ENCODE peak calls at places on chromosomes 13 and 19, in five cellular contexts. One of them, this sample, is unnamed.

GRCh38 chr13:31773538-31773937 is 34.2 kb downstream of the RXFP2 start:
- DNase-seq in neural progenitor cell: no peak
- DNase-seq in hepatocyte: no peak
- DNase-seq in GM23338: no peak
- DNase-seq in HCT116: no peak
- DNase-seq in this sample: no peak

GRCh38 chr13:76829572-76830327 is 56.5 kb downstream of the KCTD12 start:
- DNase-seq in neural progenitor cell: no peak
- DNase-seq in hepatocyte: no peak
- DNase-seq in GM23338: no peak
- DNase-seq in HCT116: no peak
- DNase-seq in this sample: no peak

GRCh38 chr19:14954071-14954655 is 12.9 kb downstream of the OR7C2 start:
- DNase-seq in neural progenitor cell: no peak
- DNase-seq in hepatocyte: no peak
- DNase-seq in GM23338: peak
- DNase-seq in HCT116: no peak
- DNase-seq in this sample: no peak

GRCh38 chr19:48556163-48556562 is 4.2 kb downstream of the SULT2B1 start:
- DNase-seq in neural progenitor cell: peak
- DNase-seq in hepatocyte: peak
- DNase-seq in GM23338: peak
- DNase-seq in HCT116: no peak
- DNase-seq in this sample: peak

GRCh38 chr19:31118926-31119325 is 230.3 kb downstream of the TSHZ3 start:
- DNase-seq in neural progenitor cell: no peak
- DNase-seq in hepatocyte: no peak
- DNase-seq in GM23338: no peak
- DNase-seq in HCT116: no peak
- DNase-seq in this sample: no peak

GRCh38 chr19:1860133-1860775 is 3.1 kb downstream of the KLF16 start:
- DNase-seq in neural progenitor cell: peak
- DNase-seq in hepatocyte: peak
- DNase-seq in GM23338: peak
- DNase-seq in HCT116: no peak
- DNase-seq in this sample: no peak

GRCh38 chr19:49875801-49876421 is 1.2 kb downstream of the AKT1S1 start:
- DNase-seq in neural progenitor cell: peak
- DNase-seq in hepatocyte: peak
- DNase-seq in GM23338: peak
- DNase-seq in HCT116: no peak
- DNase-seq in this sample: peak

GRCh38 chr19:23779645-23780044 is 21.0 kb upstream of the ZNF681 start:
- DNase-seq in neural progenitor cell: no peak
- DNase-seq in hepatocyte: no peak
- DNase-seq in GM23338: no peak
- DNase-seq in HCT116: no peak
- DNase-seq in this sample: no peak

GRCh38 chr13:44141213-44141724 is 232.4 kb upstream of the SERP2 start:
- DNase-seq in neural progenitor cell: peak
- DNase-seq in hepatocyte: no peak
- DNase-seq in GM23338: peak
- DNase-seq in HCT116: no peak
- DNase-seq in this sample: no peak

GRCh38 chr19:8148410-8149231 is 771 bp downstream of the FBN3 start:
- DNase-seq in neural progenitor cell: peak
- DNase-seq in hepatocyte: peak
- DNase-seq in GM23338: peak
- DNase-seq in HCT116: peak
- DNase-seq in this sample: peak
- TF ChIP-seq EZH2 in neural progenitor cell: no peak
- TF ChIP-seq EZH2 in hepatocyte: no peak
- TF ChIP-seq EZH2 in GM23338: no peak
- TF ChIP-seq EZH2 in HCT116: no peak
- TF ChIP-seq EZH2 in this sample: no peak

DNA sequence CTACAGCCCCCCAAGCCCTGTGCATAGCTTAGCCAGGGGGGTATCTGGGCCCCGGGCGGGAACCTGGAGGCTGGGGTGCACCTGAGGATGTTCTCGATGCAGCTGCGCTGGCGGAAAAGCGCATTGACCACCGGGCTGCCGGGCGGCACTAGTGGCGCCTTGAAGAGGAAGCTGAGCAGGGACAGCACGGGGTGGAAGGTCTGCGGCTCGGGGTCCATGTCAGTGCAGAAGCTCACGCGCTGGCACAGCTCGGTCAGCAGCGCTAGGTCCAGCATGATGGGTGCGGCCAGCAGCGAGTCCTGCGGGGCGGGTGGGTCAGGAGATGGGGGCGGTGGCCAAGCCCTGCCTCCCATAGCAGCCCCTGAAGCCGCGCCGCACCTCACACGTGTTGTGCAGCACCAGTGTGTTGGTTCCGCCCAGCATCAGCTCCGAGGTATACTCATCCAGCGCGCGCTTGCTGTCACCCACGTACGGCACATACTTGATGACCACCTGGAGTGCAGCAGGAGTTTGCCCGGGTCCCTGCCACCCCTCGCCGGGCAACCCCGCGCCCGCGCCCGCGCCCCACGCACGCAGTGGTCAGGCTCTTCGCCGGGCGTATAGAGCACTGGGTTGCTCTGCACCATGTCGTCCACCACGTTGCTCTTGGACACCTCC is 2.6 kb downstream of the ISYNA1 start:
- DNase-seq in neural progenitor cell: no peak
- DNase-seq in hepatocyte: no peak
- DNase-seq in GM23338: no peak
- DNase-seq in HCT116: no peak
- DNase-seq in this sample: no peak
- TF ChIP-seq EZH2phosphoT487 in neural progenitor cell: no peak
- TF ChIP-seq EZH2phosphoT487 in hepatocyte: no peak
- TF ChIP-seq EZH2phosphoT487 in GM23338: no peak
- TF ChIP-seq EZH2phosphoT487 in HCT116: no peak
- TF ChIP-seq EZH2phosphoT487 in this sample: no peak

DNA sequence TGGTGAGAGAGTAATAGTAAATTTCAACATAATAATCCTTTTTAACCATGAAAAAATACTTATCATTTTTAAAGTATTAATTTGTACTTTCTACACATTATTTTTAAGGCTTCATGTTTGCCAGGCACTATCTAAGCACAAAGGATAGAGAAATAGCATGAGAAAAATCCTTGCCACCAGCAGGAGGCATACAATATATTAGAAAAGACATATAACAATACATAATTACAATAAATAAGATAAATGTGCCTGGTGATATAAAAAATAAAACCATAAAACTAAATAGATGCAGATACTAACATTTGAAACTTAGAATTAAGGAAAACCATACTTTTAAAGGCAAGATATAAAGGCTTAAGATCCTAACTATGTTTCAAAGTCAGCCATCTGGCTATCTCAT is 1256.4 kb downstream of the DIAPH3 start:
- DNase-seq in neural progenitor cell: no peak
- DNase-seq in hepatocyte: no peak
- DNase-seq in GM23338: no peak
- DNase-seq in HCT116: no peak
- DNase-seq in this sample: no peak
- TF ChIP-seq CTCF in neural progenitor cell: peak
- TF ChIP-seq CTCF in hepatocyte: no peak
- TF ChIP-seq CTCF in GM23338: no peak
- TF ChIP-seq CTCF in HCT116: no peak
- TF ChIP-seq CTCF in this sample: no peak

DNA sequence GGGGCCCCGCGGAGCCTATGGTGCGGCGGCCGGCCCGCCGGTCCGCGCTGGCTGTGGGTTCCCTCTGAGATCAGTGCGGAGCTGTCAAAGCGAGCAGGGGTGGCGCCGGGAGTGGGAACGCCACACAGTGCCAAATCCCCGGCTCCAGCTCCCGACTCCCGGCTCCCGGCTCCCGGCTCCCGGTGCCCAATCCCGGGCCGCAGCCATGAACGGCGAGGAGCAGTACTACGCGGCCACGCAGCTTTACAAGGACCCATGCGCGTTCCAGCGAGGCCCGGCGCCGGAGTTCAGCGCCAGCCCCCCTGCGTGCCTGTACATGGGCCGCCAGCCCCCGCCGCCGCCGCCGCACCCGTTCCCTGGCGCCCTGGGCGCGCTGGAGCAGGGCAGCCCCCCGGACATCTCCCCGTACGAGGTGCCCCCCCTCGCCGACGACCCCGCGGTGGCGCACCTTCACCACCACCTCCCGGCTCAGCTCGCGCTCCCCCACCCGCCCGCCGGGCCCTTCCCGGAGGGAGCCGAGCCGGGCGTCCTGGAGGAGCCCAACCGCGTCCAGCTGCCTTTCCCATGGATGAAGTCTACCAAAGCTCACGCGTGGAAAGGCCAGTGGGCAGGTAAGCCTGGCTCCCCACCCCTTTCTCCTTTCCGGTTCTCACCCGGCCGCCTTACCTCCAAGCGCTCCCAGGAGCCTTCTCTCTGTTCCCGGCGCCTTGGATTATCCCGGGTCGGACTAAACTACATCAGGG is at the start of gene PDX1:
- DNase-seq in neural progenitor cell: peak
- DNase-seq in hepatocyte: peak
- DNase-seq in GM23338: peak
- DNase-seq in HCT116: no peak
- DNase-seq in this sample: peak
- TF ChIP-seq EZH2 in neural progenitor cell: peak
- TF ChIP-seq EZH2 in hepatocyte: peak
- TF ChIP-seq EZH2 in GM23338: no peak
- TF ChIP-seq EZH2 in HCT116: no peak
- TF ChIP-seq EZH2 in this sample: no peak

GRCh38 chr13:113853518-113854237 is 10.2 kb downstream of the GAS6 start:
- DNase-seq in neural progenitor cell: no peak
- DNase-seq in hepatocyte: no peak
- DNase-seq in GM23338: no peak
- DNase-seq in HCT116: no peak
- DNase-seq in this sample: no peak

GRCh38 chr13:113852536-113853517 is 11.0 kb downstream of the GAS6 start:
- DNase-seq in neural progenitor cell: no peak
- DNase-seq in hepatocyte: no peak
- DNase-seq in GM23338: no peak
- DNase-seq in HCT116: no peak
- DNase-seq in this sample: no peak

GRCh38 chr13:113850722-113851479 is 13.0 kb downstream of the GAS6 start:
- DNase-seq in neural progenitor cell: no peak
- DNase-seq in hepatocyte: no peak
- DNase-seq in GM23338: no peak
- DNase-seq in HCT116: no peak
- DNase-seq in this sample: no peak

GRCh38 chr13:113851480-113851803 is 12.4 kb downstream of the GAS6 start:
- DNase-seq in neural progenitor cell: no peak
- DNase-seq in hepatocyte: no peak
- DNase-seq in GM23338: no peak
- DNase-seq in HCT116: no peak
- DNase-seq in this sample: no peak

DNA sequence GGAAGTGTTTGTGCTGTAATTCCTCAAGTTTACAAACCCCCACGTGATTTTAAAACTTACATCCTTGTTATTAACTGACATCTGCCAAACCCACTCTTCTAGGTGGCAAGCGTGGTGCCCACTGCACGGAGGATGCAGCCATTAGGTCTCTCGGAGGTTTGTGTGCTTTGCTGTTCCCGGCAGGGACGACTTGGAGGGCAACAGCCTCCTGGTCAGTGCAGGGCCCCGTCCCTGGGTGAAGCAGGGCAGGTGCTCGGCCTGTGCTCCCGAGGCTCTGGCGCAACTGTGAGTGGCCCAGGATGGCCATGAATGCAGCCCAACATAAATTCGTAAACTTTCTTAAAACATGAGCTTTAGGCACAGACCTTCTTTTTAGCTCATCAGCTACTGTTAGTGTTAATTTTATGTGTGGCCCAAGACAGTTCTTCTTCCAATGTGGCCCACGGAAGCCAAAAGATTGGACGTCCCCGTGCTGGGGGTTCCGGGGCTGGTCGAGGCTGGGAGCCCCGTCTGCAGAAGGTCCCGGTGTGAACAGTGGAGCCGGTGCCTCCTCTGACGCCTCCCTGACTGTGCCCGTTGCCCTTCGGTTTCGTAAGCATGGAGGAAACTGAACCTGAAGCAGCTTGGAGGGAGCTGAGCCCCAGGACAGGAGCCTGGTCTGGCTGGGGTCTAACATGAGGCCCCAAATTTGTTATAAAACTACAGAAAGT is 11.9 kb downstream of the GAS6 start:
- DNase-seq in neural progenitor cell: no peak
- DNase-seq in hepatocyte: no peak
- DNase-seq in GM23338: no peak
- DNase-seq in HCT116: no peak
- DNase-seq in this sample: no peak
- TF ChIP-seq EZH2phosphoT487 in neural progenitor cell: no peak
- TF ChIP-seq EZH2phosphoT487 in hepatocyte: no peak
- TF ChIP-seq EZH2phosphoT487 in GM23338: no peak
- TF ChIP-seq EZH2phosphoT487 in HCT116: no peak
- TF ChIP-seq EZH2phosphoT487 in this sample: no peak

DNA sequence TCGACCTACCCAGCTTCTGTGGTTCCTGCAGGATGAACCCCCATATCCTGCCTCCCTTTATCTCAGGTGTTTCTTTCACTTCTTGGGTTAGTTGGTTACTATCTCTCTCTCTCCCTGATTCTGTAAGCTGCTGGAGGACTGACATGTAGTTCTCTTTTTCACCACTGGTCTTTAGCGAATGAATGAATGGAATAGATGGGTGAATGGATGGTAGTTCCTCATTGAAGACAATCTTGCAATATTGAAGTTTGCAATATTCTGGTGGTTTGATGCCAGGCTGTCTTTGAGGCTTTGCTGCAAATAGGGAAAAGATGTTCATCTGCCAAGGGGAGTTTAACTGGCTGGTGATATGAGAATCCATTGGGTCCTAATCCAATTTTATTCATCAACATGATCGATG is 120.2 kb downstream of the UBL3 start:
- DNase-seq in neural progenitor cell: no peak
- DNase-seq in hepatocyte: no peak
- DNase-seq in GM23338: peak
- DNase-seq in HCT116: no peak
- DNase-seq in this sample: peak
- TF ChIP-seq CTCF in neural progenitor cell: no peak
- TF ChIP-seq CTCF in hepatocyte: no peak
- TF ChIP-seq CTCF in GM23338: no peak
- TF ChIP-seq CTCF in HCT116: no peak
- TF ChIP-seq CTCF in this sample: peak

GRCh38 chr19:47028372-47028672 is 8.7 kb downstream of the NPAS1 start:
- DNase-seq in neural progenitor cell: peak
- DNase-seq in hepatocyte: no peak
- DNase-seq in GM23338: peak
- DNase-seq in HCT116: no peak
- DNase-seq in this sample: no peak
- TF ChIP-seq EZH2 in neural progenitor cell: no peak
- TF ChIP-seq EZH2 in hepatocyte: no peak
- TF ChIP-seq EZH2 in GM23338: no peak
- TF ChIP-seq EZH2 in HCT116: no peak
- TF ChIP-seq EZH2 in this sample: no peak

GRCh38 chr13:50129065-50129922 is 114.0 kb downstream of the KCNRG start:
- DNase-seq in neural progenitor cell: peak
- DNase-seq in hepatocyte: no peak
- DNase-seq in GM23338: peak
- DNase-seq in HCT116: no peak
- DNase-seq in this sample: no peak
- TF ChIP-seq EZH2phosphoT487 in neural progenitor cell: no peak
- TF ChIP-seq EZH2phosphoT487 in hepatocyte: no peak
- TF ChIP-seq EZH2phosphoT487 in GM23338: no peak
- TF ChIP-seq EZH2phosphoT487 in HCT116: no peak
- TF ChIP-seq EZH2phosphoT487 in this sample: no peak

GRCh38 chr19:18488403-18488723 is 33.5 kb downstream of the ELL start:
- DNase-seq in neural progenitor cell: no peak
- DNase-seq in hepatocyte: no peak
- DNase-seq in GM23338: no peak
- DNase-seq in HCT116: no peak
- DNase-seq in this sample: peak
- TF ChIP-seq CTCF in neural progenitor cell: no peak
- TF ChIP-seq CTCF in hepatocyte: no peak
- TF ChIP-seq CTCF in GM23338: no peak
- TF ChIP-seq CTCF in HCT116: no peak
- TF ChIP-seq CTCF in this sample: peak

GRCh38 chr19:5064896-5065295 is 96.0 kb downstream of the KDM4B start:
- DNase-seq in neural progenitor cell: no peak
- DNase-seq in hepatocyte: no peak
- DNase-seq in GM23338: no peak
- DNase-seq in HCT116: no peak
- DNase-seq in this sample: no peak
- TF ChIP-seq EZH2 in neural progenitor cell: no peak
- TF ChIP-seq EZH2 in hepatocyte: no peak
- TF ChIP-seq EZH2 in GM23338: no peak
- TF ChIP-seq EZH2 in HCT116: no peak
- TF ChIP-seq EZH2 in this sample: no peak

This sample was measured in PC-3.